ENCODE peak calls at places on chromosome 5, in nine cellular contexts. F, G, D, V, Y, A, S, J and W are unnamed samples.

GRCh38 chr5:126978258-126978657 is 52.1 kb downstream of the MARCHF3 start:
- DNase-seq in V (no peak), F (no peak), D (no peak), G (no peak), S (no peak), A (no peak), Y (no peak), J (no peak), W (no peak)

GRCh38 chr5:95771109-95771708 is 40.1 kb downstream of the RHOBTB3 start:
- DNase-seq in G (no peak), D (no peak), A (no peak), V (no peak), J (no peak), S (no peak), Y (no peak), F (no peak), W (no peak)

GRCh38 chr5:119269061-119269579 is 86.7 kb upstream of the TNFAIP8 start:
- DNase-seq in G (peak; percentile 54), D (no peak), A (peak; percentile 33), Y (no peak), J (peak; percentile 67), F (peak; percentile 43), S (peak; percentile 25), V (peak; percentile 37), W (peak; percentile 48)

GRCh38 chr5:77065256-77065655 is 21.8 kb downstream of the ZBED3 start:
- DNase-seq in V (no peak), S (no peak), J (no peak), Y (no peak), G (no peak), F (no peak), A (no peak), D (no peak), W (no peak)

GRCh38 chr5:82405618-82406199 is 127.6 kb upstream of the RPS23 start:
- DNase-seq in D (no peak), Y (no peak), V (no peak), S (no peak), G (peak; percentile 96), F (no peak), J (no peak), A (no peak), W (no peak)

GRCh38 chr5:39353714-39354399 is 10.4 kb downstream of the C9 start:
- DNase-seq in V (no peak), G (no peak), F (no peak), J (no peak), Y (no peak), A (no peak), D (no peak), S (no peak), W (no peak)

GRCh38 chr5:169223595-169223953 is 77.4 kb downstream of the SLIT3 start:
- DNase-seq in F (no peak), S (no peak), G (peak; percentile 58), V (no peak), A (no peak), D (no peak), J (no peak), Y (no peak), W (no peak)

GRCh38 chr5:173643964-173644363 is 27.5 kb upstream of the BOD1 start:
- DNase-seq in J (peak; percentile 32), Y (no peak), V (no peak), F (peak; percentile 87), A (peak; percentile 61), S (no peak), G (no peak), D (peak; percentile 88), W (peak; percentile 91)

GRCh38 chr5:142743677-142744441 is 26.3 kb upstream of the ARHGAP26 start:
- DNase-seq in Y (no peak), F (no peak), G (peak; percentile 59), V (no peak), A (no peak), D (no peak), J (no peak), S (no peak), W (no peak)

GRCh38 chr5:10633271-10634049 is 69.6 kb downstream of the ANKRD33B start:
- DNase-seq in F (no peak), D (no peak), V (peak; percentile 21), A (no peak), S (no peak), Y (no peak), J (no peak), G (no peak), W (no peak)

GRCh38 chr5:157324237-157324636 is 58.3 kb downstream of the CYFIP2 start:
- DNase-seq in S (no peak), J (no peak), F (no peak), G (no peak), V (no peak), A (no peak), D (no peak), Y (no peak), W (peak; percentile 65)

GRCh38 chr5:83513081-83513480 is 41.5 kb downstream of the VCAN start:
- DNase-seq in V (no peak), A (no peak), Y (no peak), D (no peak), F (no peak), G (no peak), J (no peak), S (no peak), W (no peak)

GRCh38 chr5:10902145-10902544 is 141.1 kb upstream of the DAP start:
- DNase-seq in S (no peak), F (no peak), J (no peak), Y (no peak), D (no peak), G (peak; percentile 60), V (no peak), A (no peak), W (no peak)

GRCh38 chr5:176538505-176538806 is 1.3 kb upstream of the RNF44 start:
- DNase-seq in A (no peak), D (no peak), S (no peak), J (peak; percentile 23), Y (no peak), F (no peak), G (peak; percentile 22), V (no peak), W (no peak)

GRCh38 chr5:82820958-82821880 is 256.0 kb downstream of the TMEM167A start:
- DNase-seq in D (no peak), A (no peak), Y (no peak), G (no peak), F (no peak), V (no peak), S (no peak), J (no peak), W (no peak)

GRCh38 chr5:151093476-151093889 is 12.6 kb upstream of the TNIP1 start:
- DNase-seq in V (no peak), D (no peak), S (no peak), F (no peak), J (no peak), G (peak; percentile 97), Y (no peak), A (no peak), W (no peak)

GRCh38 chr5:174355208-174355612 is 309.7 kb downstream of the NSG2 start:
- DNase-seq in F (no peak), Y (no peak), D (no peak), S (no peak), V (no peak), J (no peak), G (peak; percentile 5), A (no peak), W (no peak)

GRCh38 chr5:14420136-14420808 is 161.3 kb upstream of the OTULINL start:
- DNase-seq in S (no peak), F (no peak), A (no peak), Y (no peak), J (no peak), D (no peak), G (peak; percentile 51), V (no peak), W (no peak)

DNA sequence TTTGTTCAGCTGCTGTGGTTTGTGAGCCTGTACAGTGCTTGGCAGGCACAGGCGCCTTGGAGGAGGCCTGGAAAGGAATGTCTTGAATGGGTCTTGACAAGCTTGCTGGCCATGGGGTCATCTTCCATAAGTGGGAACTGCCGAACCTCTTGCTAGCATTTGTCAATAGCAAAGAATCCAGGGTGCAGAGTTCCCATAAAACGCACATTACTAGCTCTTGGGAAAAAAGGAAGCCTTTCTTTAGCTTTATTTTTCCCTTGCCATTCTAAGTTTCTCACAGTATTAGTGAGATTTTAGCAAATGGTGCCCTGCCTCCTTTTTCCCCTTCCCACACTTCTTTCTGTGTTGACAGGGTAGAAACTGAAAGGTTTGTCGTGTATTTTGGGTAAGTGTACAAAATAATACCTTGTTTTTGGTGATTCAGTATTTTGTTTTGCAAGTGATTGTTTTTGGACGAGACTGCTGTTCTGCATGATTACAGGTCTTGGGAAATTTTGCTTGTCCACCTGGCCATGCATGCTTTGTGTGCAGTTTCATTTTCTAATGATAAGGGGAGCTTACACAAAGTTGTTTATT is 82.0 kb downstream of the ADGRV1 start:
- DNase-seq in J (no peak), G (no peak), V (no peak), F (no peak), S (no peak), D (peak; percentile 46), Y (no peak), A (no peak), W (no peak)
- H3K4me3 ChIP-seq in J (no peak overlapping the region), G (no peak overlapping the region), V (no peak overlapping the region), F (no peak overlapping the region), S (no peak overlapping the region), D (no peak overlapping the region), Y (no peak overlapping the region), A (no peak overlapping the region), W (no peak overlapping the region)

GRCh38 chr5:149358818-149359217 is 972 bp downstream of the PCYOX1L start:
- DNase-seq in D (no peak), F (no peak), J (no peak), A (no peak), S (no peak), Y (no peak), V (no peak), G (peak; percentile 13), W (no peak)
- H3K4me3 ChIP-seq in D (peak overlapping the region; percentile 87), F (peak overlapping the region; percentile 85), J (no peak overlapping the region), A (no peak overlapping the region), S (no peak overlapping the region), Y (no peak overlapping the region), V (peak overlapping the region; percentile 81), G (no peak overlapping the region), W (no peak overlapping the region)

DNA sequence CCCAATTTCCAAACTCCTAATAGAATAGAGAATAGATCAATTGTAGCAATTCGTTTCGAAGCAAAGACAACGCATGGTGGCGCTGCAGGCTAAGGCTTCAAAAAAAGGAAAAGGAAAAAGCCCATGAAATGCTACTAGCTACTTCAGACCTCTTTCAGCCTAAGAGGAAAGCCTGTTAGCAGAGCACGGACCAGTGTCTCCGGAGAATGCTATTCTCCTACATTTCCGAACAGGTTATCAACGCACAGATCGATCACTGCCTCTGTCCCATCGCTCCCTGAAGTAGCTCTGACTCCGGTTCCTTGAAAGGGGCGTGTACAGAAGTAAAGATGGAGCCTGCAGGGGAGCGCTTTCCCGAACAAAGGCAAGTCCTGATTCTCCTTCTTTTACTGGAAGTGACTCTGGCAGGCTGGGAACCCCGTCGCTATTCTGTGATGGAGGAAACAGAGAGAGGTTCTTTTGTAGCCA is at the start of gene PCDHB15:
- DNase-seq in S (no peak), G (peak; percentile 3), J (peak; percentile 16), D (no peak), V (no peak), Y (no peak), A (peak; percentile 39), F (peak; percentile 30), W (peak; percentile 47)
- H3K4me3 ChIP-seq in S (peak within 1 kb of the TSS; percentile 37), G (no peak within 1 kb of the TSS), J (no peak within 1 kb of the TSS), D (no peak within 1 kb of the TSS), V (no peak within 1 kb of the TSS), Y (no peak within 1 kb of the TSS), A (peak within 1 kb of the TSS; percentile 71), F (peak within 1 kb of the TSS; percentile 24), W (no peak within 1 kb of the TSS)

DNA sequence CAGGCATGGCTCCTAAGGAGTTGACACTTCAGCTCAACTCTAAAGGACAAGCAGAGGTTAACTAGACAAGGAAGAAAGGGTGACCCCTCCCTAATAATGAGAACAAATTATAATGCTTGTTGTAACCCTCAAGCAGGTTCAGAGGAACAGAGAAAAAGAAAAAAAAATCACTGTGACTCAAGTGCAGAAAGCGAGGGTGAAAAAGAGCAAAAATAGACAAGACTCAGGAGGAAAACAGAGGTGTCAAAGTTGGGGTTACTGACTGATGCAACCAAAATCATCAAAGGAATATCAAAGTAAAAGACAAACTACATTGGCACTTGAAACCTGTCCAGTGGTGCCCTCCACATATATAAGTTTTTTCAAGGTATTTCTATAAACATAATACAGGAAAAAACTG is 28.4 kb downstream of the FBXW11 start:
- DNase-seq in D (no peak), Y (no peak), A (no peak), G (no peak), F (no peak), S (no peak), V (peak; percentile 26), J (no peak), W (no peak)
- H3K4me3 ChIP-seq in D (no peak overlapping the region), Y (no peak overlapping the region), A (no peak overlapping the region), G (no peak overlapping the region), F (no peak overlapping the region), S (no peak overlapping the region), V (no peak overlapping the region), J (no peak overlapping the region), W (no peak overlapping the region)